ENCODE peak calls at places on chromosome 3, in four cellular contexts. F is AG09309, G is left lung, Y is natural killer cell. K is an unnamed sample.
A peak's percentile ranks its signal among the peaks of the same experiment; 100 is the strongest.

GRCh38 chr3:67301556-67301955 is 303.4 kb downstream of the KBTBD8 start:
- DNase-seq in F (no peak), G (no peak), Y (no peak), K (no peak)

GRCh38 chr3:191721983-191722382 is 261.0 kb downstream of the PYDC2 start:
- DNase-seq in F (no peak), G (no peak), Y (no peak), K (no peak)

GRCh38 chr3:23888617-23889228 is 28.1 kb downstream of the NKIRAS1 start:
- DNase-seq in F (no peak), G (no peak), Y (no peak), K (no peak)

GRCh38 chr3:126512026-126512425 is 5.5 kb downstream of the UROC1 start:
- DNase-seq in F (no peak), G (peak; percentile 24), Y (no peak), K (no peak)

GRCh38 chr3:172466553-172467130 is 18.4 kb upstream of the GHSR start:
- DNase-seq in F (no peak), G (no peak), Y (no peak), K (no peak)

GRCh38 chr3:9026320-9027040 is 63.2 kb upstream of the RAD18 start:
- DNase-seq in F (no peak), G (no peak), Y (no peak), K (no peak)

GRCh38 chr3:133694288-133695268 is 32.8 kb upstream of the TOPBP1 start:
- DNase-seq in F (no peak), G (no peak), Y (no peak), K (no peak)

GRCh38 chr3:127647171-127647884 is 18.3 kb downstream of the PODXL2 start:
- DNase-seq in F (no peak), G (no peak), Y (no peak), K (no peak)

GRCh38 chr3:75294124-75294523 is 370.0 kb upstream of the FRG2C start:
- DNase-seq in F (no peak), G (peak; percentile 45), Y (no peak), K (no peak)

GRCh38 chr3:138450181-138450580 is 15.8 kb downstream of the ESYT3 start:
- DNase-seq in F (no peak), G (no peak), Y (no peak), K (no peak)

GRCh38 chr3:13657660-13658435 is 108.9 kb downstream of the FBLN2 start:
- DNase-seq in F (no peak), G (no peak), Y (peak; percentile 48), K (no peak)

GRCh38 chr3:53845881-53846133 is 412 bp downstream of the CHDH start:
- DNase-seq in F (no peak), G (no peak), Y (no peak), K (no peak)

GRCh38 chr3:95289295-95289694 is 1226.4 kb downstream of the NSUN3 start:
- DNase-seq in F (no peak), G (no peak), Y (no peak), K (no peak)

GRCh38 chr3:38992117-38992779 is 59.5 kb downstream of the SCN11A start:
- DNase-seq in F (no peak), G (no peak), Y (no peak), K (no peak)

GRCh38 chr3:143081844-143082778 is 37.5 kb upstream of the CHST2 start:
- DNase-seq in F (no peak), G (no peak), Y (no peak), K (no peak)

GRCh38 chr3:196186661-196187573 is 24.3 kb downstream of the ZDHHC19 start:
- DNase-seq in F (no peak), G (no peak), Y (no peak), K (no peak)

GRCh38 chr3:99659965-99660364 is 21.6 kb downstream of the COL8A1 start:
- DNase-seq in F (no peak), G (no peak), Y (no peak), K (no peak)

GRCh38 chr3:116067275-116067674 is 378.0 kb downstream of the LSAMP start:
- DNase-seq in F (no peak), G (no peak), Y (no peak), K (no peak)

GRCh38 chr3:188272481-188273372 is 118.8 kb downstream of the LPP start:
- DNase-seq in F (no peak), G (no peak), Y (no peak), K (no peak)

GRCh38 chr3:23686535-23686934 is 119.2 kb upstream of the UBE2E1 start:
- DNase-seq in F (no peak), G (no peak), Y (no peak), K (no peak)

GRCh38 chr3:105367063-105367405 is 325 bp downstream of the ALCAM start:
- DNase-seq in F (no peak), G (peak; percentile 84), Y (no peak), K (no peak)

GRCh38 chr3:50123394-50124361 is 31.4 kb upstream of the SEMA3F start:
- DNase-seq in F (no peak), G (peak; percentile 56), Y (no peak), K (no peak)

GRCh38 chr3:46472736-46473135 is 8.0 kb upstream of the LTF start:
- DNase-seq in F (no peak), G (no peak), Y (no peak), K (no peak)

GRCh38 chr3:23314981-23315805 is 112.1 kb downstream of the UBE2E2 start:
- DNase-seq in F (no peak), G (no peak), Y (no peak), K (no peak)

GRCh38 chr3:110902453-110903085 is 169.0 kb upstream of the NECTIN3 start:
- DNase-seq in F (no peak), G (no peak), Y (no peak), K (no peak)

GRCh38 chr3:162390891-162391290 is 894.3 kb downstream of the OTOL1 start:
- DNase-seq in F (no peak), G (no peak), Y (no peak), K (no peak)

GRCh38 chr3:129618901-129619671 is 12.6 kb upstream of the PLXND1 start:
- DNase-seq in F (no peak), G (peak; percentile 82), Y (no peak), K (no peak)

GRCh38 chr3:122458992-122459391 is 43.1 kb upstream of the WDR5B start:
- DNase-seq in F (peak; percentile 38), G (no peak), Y (no peak), K (peak; percentile 23)

GRCh38 chr3:28008235-28008634 is 233.2 kb upstream of the CMC1 start:
- DNase-seq in F (no peak), G (no peak), Y (no peak), K (no peak)

GRCh38 chr3:8618950-8619349 is 25.6 kb downstream of the SSUH2 start:
- DNase-seq in F (no peak), G (no peak), Y (no peak), K (no peak)

GRCh38 chr3:38011111-38011510 is 18.3 kb downstream of the PLCD1 start:
- DNase-seq in F (no peak), G (peak; percentile 76), Y (no peak), K (no peak)

GRCh38 chr3:181752202-181752671 is 40.5 kb downstream of the SOX2 start:
- DNase-seq in F (no peak), G (no peak), Y (no peak), K (no peak)

GRCh38 chr3:8964436-8965370 is 1.4 kb upstream of the RAD18 start:
- DNase-seq in F (peak; percentile 70), G (no peak), Y (no peak), K (peak; percentile 42)

GRCh38 chr3:77039606-77040553 is at the start of gene ROBO2:
- DNase-seq in F (no peak), G (peak; percentile 79), Y (no peak), K (peak; percentile 23)

GRCh38 chr3:36904641-36905040 is 40.2 kb downstream of the TRANK1 start:
- DNase-seq in F (no peak), G (no peak), Y (no peak), K (no peak)

GRCh38 chr3:133563186-133563591 is 10.3 kb upstream of the CDV3 start:
- DNase-seq in F (no peak), G (no peak), Y (no peak), K (no peak)

GRCh38 chr3:148881286-148881685 is 16.2 kb downstream of the CPA3 start:
- DNase-seq in F (no peak), G (no peak), Y (no peak), K (no peak)

GRCh38 chr3:148882288-148882687 is 17.2 kb downstream of the CPA3 start:
- DNase-seq in F (no peak), G (no peak), Y (no peak), K (no peak)

GRCh38 chr3:148879256-148879655 is 14.2 kb downstream of the CPA3 start:
- DNase-seq in F (no peak), G (no peak), Y (no peak), K (no peak)

GRCh38 chr3:148883163-148883562 is 18.1 kb downstream of the CPA3 start:
- DNase-seq in F (no peak), G (no peak), Y (no peak), K (no peak)

DNA sequence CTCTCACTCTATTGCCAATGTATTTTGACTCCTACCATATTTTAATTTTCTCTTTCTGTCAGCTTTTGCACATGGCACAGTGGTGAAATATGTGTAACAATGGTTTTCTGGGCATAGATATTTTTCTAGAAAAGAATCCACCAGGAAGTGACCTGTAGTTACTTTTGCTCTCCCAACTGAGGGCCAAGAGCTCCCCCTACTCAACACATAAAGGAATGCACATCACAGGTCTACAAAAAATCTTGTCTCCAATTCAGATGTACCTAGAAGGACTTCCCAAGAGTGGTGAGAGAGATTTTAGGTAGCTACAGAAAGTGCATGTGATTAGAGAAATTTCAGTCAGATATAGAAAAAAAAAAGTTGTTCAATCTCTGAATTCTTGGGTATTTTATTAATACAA is 15.6 kb downstream of the CPA3 start:
- DNase-seq in F (no peak), G (no peak), Y (no peak), K (no peak)
- TF ChIP-seq CTCF in F (no peak), G (no peak), Y (no peak), K (no peak)

GRCh38 chr3:147392083-147392916 is 14.0 kb downstream of the ZIC4 start:
- DNase-seq in F (peak; percentile 13), G (peak; percentile 65), Y (no peak), K (no peak)
- TF ChIP-seq CTCF in F (peak; percentile 43), G (no peak), Y (no peak), K (peak; percentile 11)

GRCh38 chr3:70722018-70722417 is 409.6 kb upstream of the MDFIC2 start:
- DNase-seq in F (no peak), G (no peak), Y (no peak), K (no peak)

GRCh38 chr3:70712449-70713082 is 400.1 kb upstream of the MDFIC2 start:
- DNase-seq in F (no peak), G (no peak), Y (no peak), K (no peak)

DNA sequence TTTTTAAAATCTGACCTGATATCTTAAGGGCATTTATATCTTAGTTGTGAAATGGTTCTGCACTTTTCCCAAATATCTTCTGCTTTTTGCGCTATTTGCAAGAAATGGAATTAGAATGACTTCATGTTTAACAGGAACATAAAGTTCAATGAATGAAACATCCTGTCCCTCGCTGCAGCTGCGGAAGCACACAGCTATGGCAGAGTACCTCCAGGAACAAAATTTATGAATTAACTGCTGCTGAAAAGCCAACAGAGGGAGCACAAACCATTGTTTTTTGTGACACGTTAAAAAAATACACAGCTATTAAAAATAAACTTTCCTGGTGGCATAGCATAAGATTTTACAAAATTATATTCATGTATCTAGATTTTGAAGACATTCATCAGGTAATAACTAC is 404.4 kb upstream of the MDFIC2 start:
- DNase-seq in F (peak; percentile 13), G (no peak), Y (no peak), K (peak; percentile 28)
- TF ChIP-seq CTCF in F (peak; percentile 61), G (peak; percentile 38), Y (no peak), K (peak; percentile 61)

GRCh38 chr3:65334045-65334665 is 646.4 kb upstream of the ADAMTS9 start:
- DNase-seq in F (no peak), G (no peak), Y (no peak), K (no peak)
- TF ChIP-seq CTCF in F (peak; percentile 26), G (no peak), Y (no peak), K (peak; percentile 50)

K was measured in AG09319.